ENCODE peak calls at places on chromosomes 6 and 20, in ten cellular contexts. W is stimulated activated naive CD8-positive, alpha-beta T cell treated with anti-CD3 and anti-CD28 coated beads, Interleukin-15, amount 100 ng/mL, for 72 hours; Y is choroid plexus epithelial cell; S is stimulated activated CD8-positive, alpha-beta memory T cell treated with anti-CD3 and anti-CD28 coated beads, Interleukin-4, amount 100 ng/mL, for 1 hour; C is heart left ventricle; N is cardiac muscle cell; F is GM13977; O is GM10248; Z is EL; P is astrocyte of the spinal cord. I is an unnamed sample.

GRCh38 chr6:121748376-121748775 is 312.9 kb downstream of the GJA1 start:
- DNase-seq in W (no peak), Y (peak; percentile 31), S (no peak), C (no peak), N (no peak), F (no peak), O (no peak), Z (peak; percentile 17), P (peak; percentile 84), I (no peak)

GRCh38 chr6:142682985-142683384 is 262.0 kb downstream of the HIVEP2 start:
- DNase-seq in W (no peak), Y (no peak), S (no peak), C (no peak), N (no peak), F (no peak), O (no peak), Z (no peak), P (no peak), I (no peak)

GRCh38 chr6:30163918-30164654 is 740 bp downstream of the TRIM15 start:
- DNase-seq in W (no peak), Y (no peak), S (no peak), C (no peak), N (no peak), F (no peak), O (no peak), Z (no peak), P (no peak), I (no peak)

GRCh38 chr6:111871207-111871606 is 2.0 kb downstream of the FYN start:
- DNase-seq in W (peak; percentile 70), Y (peak; percentile 20), S (peak; percentile 24), C (no peak), N (no peak), F (peak; percentile 27), O (peak; percentile 21), Z (peak; percentile 17), P (no peak), I (no peak)

GRCh38 chr6:11947063-11947462 is 65.0 kb upstream of the HIVEP1 start:
- DNase-seq in W (no peak), Y (no peak), S (no peak), C (no peak), N (no peak), F (no peak), O (no peak), Z (no peak), P (no peak), I (no peak)

GRCh38 chr6:100892693-100893092 is 11.6 kb upstream of the ASCC3 start:
- DNase-seq in W (no peak), Y (no peak), S (no peak), C (no peak), N (no peak), F (no peak), O (no peak), Z (no peak), P (no peak), I (no peak)

GRCh38 chr20:32062776-32063170 is 10.7 kb downstream of the HCK start:
- DNase-seq in W (no peak), Y (no peak), S (no peak), C (peak; percentile 54), N (no peak), F (peak; percentile 37), O (peak; percentile 54), Z (no peak), P (no peak), I (peak; percentile 62)

GRCh38 chr20:22617160-22617559 is 32.8 kb upstream of the FOXA2 start:
- DNase-seq in W (no peak), Y (no peak), S (no peak), C (no peak), N (peak; percentile 24), F (no peak), O (no peak), Z (no peak), P (no peak), I (no peak)

GRCh38 chr6:49995278-49995677 is 25.9 kb upstream of the DEFB113 start:
- DNase-seq in W (no peak), Y (no peak), S (no peak), C (no peak), N (no peak), F (no peak), O (no peak), Z (no peak), P (no peak), I (no peak)

GRCh38 chr6:40482532-40482931 is 104.6 kb downstream of the LRFN2 start:
- DNase-seq in W (no peak), Y (no peak), S (no peak), C (no peak), N (peak; percentile 13), F (no peak), O (no peak), Z (no peak), P (no peak), I (no peak)

GRCh38 chr6:145749632-145750031 is 14.3 kb upstream of the EPM2A start:
- DNase-seq in W (no peak), Y (peak; percentile 94), S (no peak), C (no peak), N (no peak), F (peak; percentile 23), O (peak; percentile 13), Z (peak; percentile 82), P (peak; percentile 85), I (no peak)

GRCh38 chr6:7126759-7127158 is 19.0 kb downstream of the RREB1 start:
- DNase-seq in W (no peak), Y (no peak), S (no peak), C (no peak), N (no peak), F (no peak), O (no peak), Z (no peak), P (no peak), I (no peak)

GRCh38 chr6:95614094-95614493 is 36.8 kb downstream of the MANEA start:
- DNase-seq in W (no peak), Y (peak; percentile 36), S (no peak), C (no peak), N (no peak), F (no peak), O (no peak), Z (peak; percentile 43), P (no peak), I (no peak)

GRCh38 chr20:4542270-4542669 is 179.4 kb upstream of the PRND start:
- DNase-seq in W (no peak), Y (no peak), S (no peak), C (no peak), N (no peak), F (no peak), O (no peak), Z (no peak), P (no peak), I (no peak)

I was measured in right atrium auricular region.